ENCODE peak calls at places on chromosomes 16 and 17, in four cellular contexts. Q, D, S and O are unnamed samples.

GRCh38 chr16:57614546-57615343 is 13.7 kb upstream of the ADGRG1 start:
- DNase-seq in Q (peak), D (no peak), S (no peak), O (no peak)

GRCh38 chr16:8849411-8850011 is 19.3 kb downstream of the CARHSP1 start:
- DNase-seq in Q (no peak), D (no peak), S (no peak), O (no peak)

GRCh38 chr17:44095647-44096496 is 25.3 kb downstream of the G6PC3 start:
- DNase-seq in Q (peak), D (no peak), S (no peak), O (no peak)

GRCh38 chr17:4950757-4951204 is at the start of gene ENO3:
- DNase-seq in Q (peak), D (no peak), S (no peak), O (peak)

GRCh38 chr16:12539185-12539929 is 264.3 kb downstream of the CPPED1 start:
- DNase-seq in Q (peak), D (no peak), S (no peak), O (no peak)

GRCh38 chr16:23966577-23966976 is 130.8 kb downstream of the PRKCB start:
- DNase-seq in Q (no peak), D (no peak), S (no peak), O (no peak)

GRCh38 chr17:34721326-34721725 is 141.9 kb downstream of the TMEM132E start:
- DNase-seq in Q (no peak), D (no peak), S (no peak), O (no peak)

GRCh38 chr16:10979717-10980601 is 35.6 kb downstream of the CLEC16A start:
- DNase-seq in Q (peak), D (no peak), S (no peak), O (no peak)

GRCh38 chr17:16465861-16466338 is 26.1 kb downstream of the LRRC75A start:
- DNase-seq in Q (peak), D (no peak), S (no peak), O (no peak)

GRCh38 chr17:75856062-75856681 is 1.0 kb upstream of the WBP2 start:
- DNase-seq in Q (no peak), D (no peak), S (no peak), O (peak)

GRCh38 chr17:51166198-51166986 is at the start of gene NME2:
- DNase-seq in Q (peak), D (peak), S (peak), O (peak)

GRCh38 chr17:71631483-71631882 is 489.3 kb upstream of the SOX9 start:
- DNase-seq in Q (no peak), D (no peak), S (no peak), O (no peak)

GRCh38 chr16:73049051-73049910 is 1.4 kb upstream of the ZFHX3 start:
- DNase-seq in Q (no peak), D (no peak), S (no peak), O (no peak)

GRCh38 chr16:51556694-51557327 is 405.7 kb upstream of the SALL1 start:
- DNase-seq in Q (no peak), D (no peak), S (no peak), O (no peak)

GRCh38 chr17:17044846-17045561 is 2.7 kb downstream of the MPRIP start:
- DNase-seq in Q (peak), D (peak), S (no peak), O (peak)

GRCh38 chr17:8463089-8463488 is 27.4 kb downstream of the NDEL1 start:
- DNase-seq in Q (no peak), D (no peak), S (no peak), O (no peak)

GRCh38 chr16:3999479-3999868 is 116.8 kb downstream of the ADCY9 start:
- DNase-seq in Q (no peak), D (no peak), S (no peak), O (no peak)

GRCh38 chr16:2468142-2468724 is 2.9 kb upstream of the NTN3 start:
- DNase-seq in Q (no peak), D (no peak), S (no peak), O (no peak)

GRCh38 chr17:82246365-82247174 is 17.7 kb downstream of the SLC16A3 start:
- DNase-seq in Q (no peak), D (no peak), S (no peak), O (no peak)

GRCh38 chr16:66714659-66715307 is 18.2 kb upstream of the CMTM4 start:
- DNase-seq in Q (peak), D (no peak), S (no peak), O (no peak)

GRCh38 chr16:55836158-55836611 is 3.3 kb upstream of the CES1 start:
- DNase-seq in Q (no peak), D (no peak), S (no peak), O (no peak)

GRCh38 chr16:27475561-27475960 is 73.6 kb downstream of the IL21R start:
- DNase-seq in Q (no peak), D (no peak), S (no peak), O (no peak)

GRCh38 chr16:72752004-72752695 is 295.8 kb downstream of the ZFHX3 start:
- DNase-seq in Q (no peak), D (no peak), S (no peak), O (no peak)

GRCh38 chr16:19329932-19330331 is 44.4 kb downstream of the CLEC19A start:
- DNase-seq in Q (no peak), D (no peak), S (no peak), O (no peak)

GRCh38 chr17:80833952-80834895 is 157.4 kb upstream of the CHMP6 start:
- DNase-seq in Q (no peak), D (no peak), S (no peak), O (no peak)

GRCh38 chr17:50564916-50565315 is 4.4 kb downstream of the CACNA1G start:
- DNase-seq in Q (peak), D (no peak), S (peak), O (no peak)

GRCh38 chr16:58137581-58137980 is 8.4 kb upstream of the CFAP20 start:
- DNase-seq in Q (no peak), D (no peak), S (no peak), O (no peak)

GRCh38 chr16:57759131-57759530 is 23.6 kb downstream of the KATNB1 start:
- DNase-seq in Q (no peak), D (no peak), S (no peak), O (no peak)

GRCh38 chr16:82072313-82072712 is 37.3 kb downstream of the HSD17B2 start:
- DNase-seq in Q (no peak), D (no peak), S (no peak), O (no peak)

GRCh38 chr17:63821809-63822208 is 5.4 kb upstream of the PSMC5 start:
- DNase-seq in Q (no peak), D (no peak), S (no peak), O (no peak)

GRCh38 chr17:72618018-72618509 is 474.4 kb downstream of the SLC39A11 start:
- DNase-seq in Q (peak), D (no peak), S (no peak), O (no peak)

GRCh38 chr16:8173111-8173644 is 417.1 kb downstream of the TMEM114 start:
- DNase-seq in Q (peak), D (no peak), S (no peak), O (peak)

GRCh38 chr16:57628008-57628781 is at the start of gene ADGRG1:
- DNase-seq in Q (peak), D (no peak), S (no peak), O (no peak)

GRCh38 chr17:80385046-80385445 is 29.9 kb upstream of the ENDOV start:
- DNase-seq in Q (no peak), D (no peak), S (no peak), O (no peak)

GRCh38 chr17:30224419-30224960 is 11.0 kb downstream of the SLC6A4 start:
- DNase-seq in Q (no peak), D (no peak), S (no peak), O (no peak)

GRCh38 chr16:84832488-84833141 is 12.8 kb downstream of the CRISPLD2 start:
- DNase-seq in Q (peak), D (no peak), S (no peak), O (no peak)

GRCh38 chr16:450385-450784 is 24.9 kb downstream of the RAB11FIP3 start:
- DNase-seq in Q (no peak), D (no peak), S (no peak), O (peak)

GRCh38 chr16:79698341-79698753 is 97.8 kb upstream of the MAF start:
- DNase-seq in Q (no peak), D (no peak), S (no peak), O (no peak)

GRCh38 chr16:79697562-79698112 is 97.1 kb upstream of the MAF start:
- DNase-seq in Q (no peak), D (no peak), S (no peak), O (no peak)

GRCh38 chr16:79707867-79708266 is 107.3 kb upstream of the MAF start:
- DNase-seq in Q (peak), D (no peak), S (no peak), O (no peak)

DNA sequence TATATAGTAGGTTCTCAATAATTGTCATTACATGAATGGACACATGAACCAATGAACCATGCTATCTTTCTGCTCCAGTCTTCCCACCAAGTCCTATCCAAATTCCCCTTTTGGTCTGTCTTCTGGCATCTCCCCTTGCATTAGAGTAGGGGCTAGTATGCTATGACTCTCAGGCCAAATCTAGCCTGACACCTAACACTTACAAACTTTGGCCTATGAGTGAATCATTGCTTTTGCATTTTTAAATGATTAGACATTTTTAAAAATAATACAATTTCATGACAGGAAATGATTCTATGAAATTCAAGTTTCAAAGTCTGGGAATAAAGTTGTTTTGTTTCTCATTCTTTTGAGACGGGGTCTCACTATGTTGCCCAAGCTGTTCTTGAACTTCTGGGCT is 102.5 kb upstream of the MAF start:
- DNase-seq in Q (no peak), D (no peak), S (no peak), O (no peak)
- H3K27ac ChIP-seq in Q (no peak), D (no peak), S (no peak), O (no peak)

GRCh38 chr17:77371117-77371887 is 230.5 kb downstream of the SEC14L1 start:
- DNase-seq in Q (no peak), D (no peak), S (no peak), O (no peak)
- H3K27ac ChIP-seq in Q (peak), D (peak), S (no peak), O (no peak)

DNA sequence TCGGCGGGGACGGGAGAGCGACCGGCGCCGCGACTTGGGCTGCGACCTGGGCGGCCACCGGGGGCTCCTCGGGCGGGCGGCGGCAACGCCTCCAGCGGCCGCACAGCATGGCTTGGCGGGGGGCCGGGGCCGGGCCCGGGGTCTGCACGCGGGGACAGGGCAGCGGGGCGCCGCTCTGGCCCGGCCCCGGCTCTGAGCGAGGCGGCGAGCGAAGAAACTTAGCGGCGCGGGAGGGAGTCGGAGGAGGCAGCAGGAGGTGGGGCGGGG is at the start of gene PLCD3:
- DNase-seq in Q (no peak), D (no peak), S (no peak), O (no peak)
- H3K27ac ChIP-seq in Q (peak), D (peak), S (peak), O (peak)

GRCh38 chr17:1627987-1628855 is at the start of gene SLC43A2:
- DNase-seq in Q (peak), D (peak), S (peak), O (peak)
- H3K27ac ChIP-seq in Q (peak), D (peak), S (peak), O (peak)

DNA sequence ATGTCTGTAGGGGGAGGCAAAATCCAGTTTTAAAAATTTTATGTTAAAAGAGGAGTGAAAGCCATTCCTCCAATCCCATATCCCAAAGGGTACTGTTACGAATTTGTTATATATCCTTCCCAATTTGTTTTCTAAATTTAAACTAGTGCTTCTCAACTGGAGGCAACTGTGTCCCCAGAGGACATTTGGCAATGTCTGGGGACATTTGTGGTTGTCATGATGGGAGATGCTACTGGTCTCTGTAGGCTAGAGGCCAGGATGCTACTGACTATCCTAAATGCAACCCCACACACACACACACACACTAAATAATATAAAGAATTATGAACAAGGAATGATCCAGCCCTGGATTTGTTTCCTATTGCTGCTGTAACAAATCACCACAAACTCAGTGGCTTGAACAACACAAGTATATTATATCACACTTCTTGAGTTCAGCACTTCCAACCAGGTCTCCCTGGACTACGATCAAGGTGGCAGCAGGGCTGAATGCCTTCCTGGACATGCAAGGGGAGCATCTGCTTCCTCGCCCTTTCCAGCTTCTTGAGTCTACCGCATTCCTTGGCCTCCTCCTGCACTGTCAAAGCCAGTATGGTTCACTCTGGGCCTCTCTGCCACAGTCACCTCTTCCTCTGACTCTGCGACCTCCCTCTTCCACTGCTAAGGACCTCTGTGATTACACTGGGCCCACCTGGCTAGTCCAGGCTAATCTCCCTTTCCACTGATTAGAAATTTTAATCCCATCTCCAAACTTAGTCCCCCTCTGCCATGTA is 30.1 kb downstream of the ARHGAP17 start:
- DNase-seq in Q (no peak), D (no peak), S (no peak), O (no peak)
- H3K27ac ChIP-seq in Q (no peak), D (no peak), S (no peak), O (no peak)

GRCh38 chr16:29854520-29855100 is 8.4 kb downstream of the CDIPT start:
- DNase-seq in Q (no peak), D (no peak), S (no peak), O (no peak)

GRCh38 chr16:29848420-29849297 is 14.4 kb downstream of the CDIPT start:
- DNase-seq in Q (peak), D (peak), S (peak), O (peak)

GRCh38 chr16:29852654-29853053 is 10.4 kb downstream of the CDIPT start:
- DNase-seq in Q (no peak), D (no peak), S (no peak), O (no peak)

GRCh38 chr16:29849505-29849904 is 13.5 kb downstream of the CDIPT start:
- DNase-seq in Q (no peak), D (no peak), S (no peak), O (no peak)

GRCh38 chr16:29850998-29851397 is 12.0 kb downstream of the CDIPT start:
- DNase-seq in Q (no peak), D (no peak), S (no peak), O (no peak)
- H3K27ac ChIP-seq in Q (no peak), D (no peak), S (no peak), O (no peak)